ENCODE peak calls at places on chromosomes 12 and 14, in eight cellular contexts. Y, Z, D, Q, F, X, I and N are unnamed samples.

GRCh38 chr12:125092872-125093680 is 27.8 kb downstream of the AACS start:
- DNase-seq in Y (no peak), Z (no peak), D (no peak), Q (no peak), F (no peak), X (peak; percentile 59), I (no peak), N (no peak)

GRCh38 chr14:106586098-106586704 is 1059.8 kb downstream of the TMEM121 start:
- DNase-seq in Y (no peak), Z (peak; percentile 7), D (no peak), Q (no peak), F (no peak), X (no peak), I (peak; percentile 58), N (no peak)

GRCh38 chr14:22472935-22473854 is 115.8 kb downstream of the DAD1 start:
- DNase-seq in Y (peak; percentile 72), Z (peak; percentile 80), D (peak; percentile 40), Q (peak; percentile 42), F (peak; percentile 73), X (no peak), I (no peak), N (no peak)

GRCh38 chr12:125193798-125194562 is 128.7 kb downstream of the AACS start:
- DNase-seq in Y (no peak), Z (no peak), D (no peak), Q (no peak), F (peak; percentile 81), X (no peak), I (no peak), N (no peak)

GRCh38 chr14:23436327-23437141 is 1.1 kb upstream of the MYH7 start:
- DNase-seq in Y (no peak), Z (no peak), D (peak; percentile 29), Q (peak; percentile 38), F (peak; percentile 19), X (no peak), I (no peak), N (no peak)

GRCh38 chr12:8033153-8034044 is 883 bp downstream of the FOXJ2 start:
- DNase-seq in Y (peak; percentile 54), Z (peak; percentile 65), D (peak; percentile 71), Q (peak; percentile 72), F (peak; percentile 87), X (peak; percentile 57), I (no peak), N (no peak)

GRCh38 chr12:113252494-113252893 is 31.2 kb downstream of the TPCN1 start:
- DNase-seq in Y (no peak), Z (no peak), D (peak; percentile 58), Q (no peak), F (no peak), X (peak; percentile 72), I (no peak), N (no peak)

GRCh38 chr12:14239935-14240872 is 125.3 kb upstream of the ATF7IP start:
- DNase-seq in Y (no peak), Z (no peak), D (no peak), Q (no peak), F (peak; percentile 95), X (no peak), I (peak; percentile 62), N (no peak)

GRCh38 chr12:103680591-103681065 is 93.6 kb downstream of the STAB2 start:
- DNase-seq in Y (no peak), Z (no peak), D (peak; percentile 55), Q (no peak), F (peak; percentile 93), X (peak; percentile 72), I (no peak), N (no peak)

GRCh38 chr14:69993326-69993725 is 114.1 kb downstream of the SMOC1 start:
- DNase-seq in Y (no peak), Z (no peak), D (no peak), Q (no peak), F (no peak), X (no peak), I (no peak), N (no peak)

GRCh38 chr14:22976620-22977433 is 5.5 kb downstream of the AJUBA start:
- DNase-seq in Y (peak; percentile 62), Z (no peak), D (no peak), Q (no peak), F (peak; percentile 78), X (no peak), I (no peak), N (no peak)

GRCh38 chr14:69848903-69849391 is 30.3 kb upstream of the SMOC1 start:
- DNase-seq in Y (no peak), Z (no peak), D (no peak), Q (no peak), F (no peak), X (no peak), I (no peak), N (no peak)

GRCh38 chr12:89016970-89017778 is 335.1 kb downstream of the DUSP6 start:
- DNase-seq in Y (peak; percentile 85), Z (peak; percentile 73), D (peak; percentile 47), Q (peak; percentile 59), F (peak; percentile 73), X (peak; percentile 13), I (no peak), N (peak; percentile 42)

GRCh38 chr12:77940011-77940423 is 109.3 kb downstream of the NAV3 start:
- DNase-seq in Y (peak; percentile 84), Z (no peak), D (no peak), Q (no peak), F (peak; percentile 54), X (no peak), I (no peak), N (no peak)

GRCh38 chr12:118304093-118304492 is 68.6 kb downstream of the TAOK3 start:
- DNase-seq in Y (no peak), Z (no peak), D (no peak), Q (no peak), F (no peak), X (no peak), I (no peak), N (no peak)
- H3K27ac ChIP-seq in Y (no peak overlapping the region), Z (no peak overlapping the region), D (no peak overlapping the region), Q (no peak overlapping the region), F (no peak overlapping the region), X (no peak overlapping the region), I (no peak overlapping the region), N (peak overlapping the region; percentile 67)

GRCh38 chr12:105561981-105562726 is 231.7 kb downstream of the C12orf75 start:
- DNase-seq in Y (peak; percentile 39), Z (no peak), D (peak; percentile 15), Q (peak; percentile 16), F (peak; percentile 78), X (peak; percentile 30), I (no peak), N (peak; percentile 74)

GRCh38 chr12:105559292-105559691 is 228.8 kb downstream of the C12orf75 start:
- DNase-seq in Y (no peak), Z (no peak), D (no peak), Q (no peak), F (no peak), X (no peak), I (no peak), N (no peak)

GRCh38 chr12:105567061-105567460 is 236.6 kb downstream of the C12orf75 start:
- DNase-seq in Y (no peak), Z (no peak), D (no peak), Q (no peak), F (no peak), X (no peak), I (no peak), N (no peak)

GRCh38 chr12:105562727-105563072 is 232.2 kb downstream of the C12orf75 start:
- DNase-seq in Y (no peak), Z (no peak), D (no peak), Q (no peak), F (no peak), X (no peak), I (no peak), N (no peak)
- H3K27me3 ChIP-seq in Y (no peaks in the 10 kb centered on the region), Z (no peaks in the 10 kb centered on the region), D (no peaks in the 10 kb centered on the region), Q (no peaks in the 10 kb centered on the region), F (no peaks in the 10 kb centered on the region), X (no peaks in the 10 kb centered on the region), I (no peaks in the 10 kb centered on the region), N (no peaks in the 10 kb centered on the region)

DNA sequence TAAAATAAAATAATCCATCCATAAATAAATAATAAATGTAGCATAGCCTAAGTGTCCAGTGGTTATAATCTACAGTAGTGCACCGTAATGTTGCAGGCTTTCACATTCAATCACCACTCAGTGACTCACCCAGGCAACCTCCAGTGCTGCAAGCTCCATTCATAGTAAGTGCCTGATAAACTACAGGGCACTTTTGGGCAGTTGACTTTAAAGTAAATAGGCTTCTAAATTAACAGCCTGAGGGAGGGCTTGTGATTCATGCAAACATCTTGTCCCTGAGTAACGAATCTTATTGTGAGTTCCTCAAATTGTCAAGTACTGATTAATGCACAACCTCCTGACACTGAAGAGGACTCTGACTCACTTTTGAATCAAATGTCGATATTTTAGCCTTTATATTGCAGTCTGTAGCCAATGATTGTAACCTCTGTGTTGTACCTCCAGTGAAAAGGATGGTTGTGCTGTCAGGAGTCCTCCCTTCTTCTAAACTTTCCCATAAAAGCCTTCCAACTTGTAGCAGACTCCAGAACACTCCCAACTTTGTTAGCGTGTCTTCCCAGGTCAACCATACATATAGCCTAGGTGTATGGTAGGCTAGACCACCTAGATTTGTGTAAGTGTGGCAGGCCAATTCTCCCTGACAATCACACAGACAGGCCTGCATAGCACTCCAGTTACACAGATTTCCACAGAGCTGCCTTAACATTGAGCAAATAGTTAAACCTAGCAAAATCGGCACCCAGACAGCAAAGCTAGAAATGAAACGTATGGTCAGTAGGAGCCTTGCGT is 54.9 kb upstream of the BICD1 start:
- DNase-seq in Y (peak; percentile 77), Z (no peak), D (no peak), Q (peak; percentile 20), F (peak; percentile 47), X (no peak), I (no peak), N (peak; percentile 87)
- H3K27ac ChIP-seq in Y (no peak overlapping the region), Z (no peak overlapping the region), D (no peak overlapping the region), Q (no peak overlapping the region), F (no peak overlapping the region), X (no peak overlapping the region), I (no peak overlapping the region), N (peak overlapping the region; percentile 76)

GRCh38 chr12:101539148-101539547 is 55.6 kb upstream of the MYBPC1 start:
- DNase-seq in Y (no peak), Z (peak; percentile 38), D (no peak), Q (no peak), F (no peak), X (no peak), I (no peak), N (no peak)
- H3K27me3 ChIP-seq in Y (no peaks in the 10 kb centered on the region), Z (no peaks in the 10 kb centered on the region), D (no peaks in the 10 kb centered on the region), Q (no peaks in the 10 kb centered on the region), F (no peaks in the 10 kb centered on the region), X (peaks cover 4% of the 10 kb centered on the region), I (no peaks in the 10 kb centered on the region), N (no peaks in the 10 kb centered on the region)

DNA sequence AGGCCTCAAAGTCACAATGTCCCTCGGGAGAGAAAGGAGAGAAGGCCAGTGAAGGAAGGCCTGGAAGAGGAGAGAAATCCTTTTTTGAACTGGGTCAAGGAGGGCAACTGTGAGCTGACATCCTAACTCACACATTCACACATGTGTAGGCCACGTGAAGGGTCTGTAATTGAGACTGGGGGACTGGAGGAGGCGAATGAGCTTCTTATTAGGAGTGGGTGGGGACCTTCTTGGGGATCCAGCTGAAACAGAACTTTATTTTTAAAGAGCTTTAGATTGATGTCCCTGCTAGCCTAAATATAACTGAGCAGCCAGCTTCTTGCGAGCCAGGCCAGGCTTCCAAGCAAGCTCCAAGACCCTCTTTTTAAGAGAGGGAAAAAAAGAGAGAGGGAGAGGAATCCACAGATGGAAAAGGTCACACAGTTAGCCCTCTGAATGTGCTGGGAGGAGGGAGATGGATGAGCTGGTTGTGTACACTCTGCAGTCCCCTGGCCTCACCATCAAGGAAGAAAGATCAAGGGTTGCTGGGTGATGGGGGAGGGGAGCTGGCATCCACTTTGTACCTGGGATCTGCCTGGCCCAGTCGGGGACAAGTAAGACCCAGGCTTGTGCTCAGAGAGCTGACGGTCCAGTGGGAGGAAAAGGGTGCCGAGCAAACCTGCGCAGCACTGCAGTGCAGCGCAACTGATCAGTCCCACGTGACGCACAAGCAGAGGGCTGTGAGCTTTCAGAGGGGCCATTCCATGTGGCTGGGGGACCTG is 154.6 kb downstream of the ZFP36L1 start:
- DNase-seq in Y (no peak), Z (no peak), D (no peak), Q (peak; percentile 15), F (no peak), X (no peak), I (no peak), N (no peak)
- H3K27ac ChIP-seq in Y (no peak overlapping the region), Z (peak overlapping the region; percentile 64), D (peak overlapping the region; percentile 78), Q (peak overlapping the region; percentile 64), F (no peak overlapping the region), X (peak overlapping the region; percentile 80), I (peak overlapping the region; percentile 71), N (no peak overlapping the region)